ENCODE peak calls at places on chromosomes 5 and 9, in four cellular contexts. D, R, G and X are unnamed samples.

GRCh38 chr5:62306494-62307363 is 723 bp downstream of the KIF2A start:
- DNase-seq in D (no peak), R (no peak), G (peak), X (no peak)

GRCh38 chr9:35996358-35996970 is 38.5 kb upstream of the OR2S2 start:
- DNase-seq in D (no peak), R (no peak), G (no peak), X (no peak)

GRCh38 chr5:132688536-132689409 is 15.0 kb downstream of the IL4 start:
- DNase-seq in R (no peak), D (no peak), G (no peak), X (no peak)

GRCh38 chr5:139481122-139481533 is 1.4 kb downstream of the STING1 start:
- DNase-seq in D (no peak), R (no peak), G (peak), X (no peak)

GRCh38 chr5:115418788-115419187 is 122.3 kb upstream of the CCDC112 start:
- DNase-seq in R (no peak), G (no peak), D (no peak), X (no peak)

GRCh38 chr5:82748688-82749091 is 328.5 kb downstream of the TMEM167A start:
- DNase-seq in G (no peak), R (no peak), D (no peak), X (no peak)

GRCh38 chr5:142432369-142432863 is 107.6 kb upstream of the SPRY4 start:
- DNase-seq in G (no peak), R (no peak), D (no peak), X (no peak)

GRCh38 chr5:73137575-73138530 is 17.5 kb downstream of the TMEM171 start:
- DNase-seq in G (no peak), D (no peak), R (no peak), X (no peak)

GRCh38 chr5:103218164-103218563 is 40.4 kb upstream of the MACIR start:
- DNase-seq in D (no peak), R (peak), G (no peak), X (no peak)

GRCh38 chr5:81852277-81853004 is 101.5 kb upstream of the SSBP2 start:
- DNase-seq in G (peak), R (no peak), D (peak), X (no peak)

GRCh38 chr9:126616521-126616976 is 2.8 kb downstream of the LMX1B start:
- DNase-seq in R (no peak), G (no peak), D (no peak), X (no peak)

GRCh38 chr9:81351166-81351565 is 338.2 kb downstream of the TLE1 start:
- DNase-seq in R (no peak), D (no peak), G (no peak), X (no peak)

GRCh38 chr5:171395042-171395441 is 7.4 kb downstream of the NPM1 start:
- DNase-seq in G (no peak), D (no peak), R (no peak), X (no peak)

GRCh38 chr9:4553951-4554381 is 63.7 kb downstream of the SLC1A1 start:
- DNase-seq in R (no peak), G (no peak), D (no peak), X (no peak)

GRCh38 chr9:69895185-69895584 is 74.6 kb downstream of the CFAP95 start:
- DNase-seq in R (no peak), D (no peak), G (no peak), X (no peak)

GRCh38 chr5:136208946-136209345 is 16.0 kb upstream of the SMIM32 start:
- DNase-seq in R (no peak), D (no peak), G (no peak), X (no peak)

GRCh38 chr9:96777539-96777864 is 385 bp downstream of the ZNF510 start:
- DNase-seq in R (no peak), D (no peak), G (no peak), X (no peak)

GRCh38 chr5:164148292-164148691 is 642.9 kb downstream of the MAT2B start:
- DNase-seq in D (no peak), G (no peak), R (no peak), X (no peak)

GRCh38 chr5:10729320-10730133 is 31.5 kb downstream of the DAP start:
- DNase-seq in G (no peak), R (no peak), D (no peak), X (no peak)

GRCh38 chr5:110751902-110752762 is 13.3 kb downstream of the SLC25A46 start:
- DNase-seq in G (no peak), D (no peak), R (no peak), X (no peak)

GRCh38 chr5:34762321-34762871 is 76.6 kb upstream of the TTC23L start:
- DNase-seq in G (no peak), D (no peak), R (no peak), X (no peak)

GRCh38 chr9:137301086-137301947 is 754 bp downstream of the NRARP start:
- DNase-seq in D (peak), R (no peak), G (peak), X (no peak)

GRCh38 chr9:97845130-97845529 is 7.9 kb upstream of the FOXE1 start:
- DNase-seq in D (no peak), G (no peak), R (no peak), X (no peak)

GRCh38 chr5:176470539-176470938 is 22.4 kb downstream of the FAF2 start:
- DNase-seq in R (no peak), D (no peak), G (no peak), X (no peak)

GRCh38 chr5:26553079-26553478 is 485.3 kb downstream of the CDH9 start:
- DNase-seq in D (no peak), G (no peak), R (no peak), X (peak)

GRCh38 chr5:10461904-10462542 is 20.3 kb downstream of the ROPN1L start:
- DNase-seq in R (no peak), G (no peak), D (no peak), X (no peak)

GRCh38 chr9:118992813-118993747 is 376.2 kb downstream of the BRINP1 start:
- DNase-seq in D (no peak), R (no peak), G (no peak), X (no peak)

GRCh38 chr9:121023064-121023463 is 27.0 kb downstream of the C5 start:
- DNase-seq in D (peak), R (peak), G (peak), X (no peak)

GRCh38 chr5:107217721-107218130 is 453.0 kb downstream of the EFNA5 start:
- DNase-seq in D (peak), R (no peak), G (no peak), X (no peak)

GRCh38 chr5:6819521-6819920 is 106.3 kb downstream of the TENT4A start:
- DNase-seq in G (no peak), R (no peak), D (no peak), X (no peak)

GRCh38 chr9:131619680-131620079 is 74.4 kb downstream of the PRRT1B start:
- DNase-seq in D (no peak), R (no peak), G (no peak), X (no peak)

GRCh38 chr9:127755558-127756060 is 20.5 kb upstream of the TOR2A start:
- DNase-seq in R (no peak), G (no peak), D (no peak), X (no peak)

GRCh38 chr9:76691761-76692313 is 72.4 kb upstream of the PCA3 start:
- DNase-seq in G (no peak), D (no peak), R (no peak), X (no peak)
- H3K4me3 ChIP-seq in G (no peak), D (no peak), R (no peak), X (peak)

GRCh38 chr9:108835831-108836230 is 20.0 kb downstream of the ACTL7B start:
- DNase-seq in D (no peak), G (no peak), R (no peak), X (no peak)
- TF ChIP-seq TCF7L2 in D (no peak), G (no peak), R (no peak), X (no peak)

GRCh38 chr5:1484416-1485319 is 39.1 kb downstream of the LPCAT1 start:
- DNase-seq in D (no peak), R (no peak), G (no peak), X (no peak)
- TF ChIP-seq POLR2AphosphoS5 in D (no peak), R (no peak), G (no peak), X (no peak)

GRCh38 chr5:128535225-128535624 is 2.8 kb downstream of the FBN2 start:
- DNase-seq in R (no peak), D (no peak), G (no peak), X (no peak)
- H3K4me3 ChIP-seq in R (no peak), D (no peak), G (no peak), X (no peak)

GRCh38 chr5:177958696-177959095 is 37.3 kb downstream of the PROP1 start:
- DNase-seq in D (no peak), R (no peak), G (no peak), X (no peak)

GRCh38 chr5:177964471-177964870 is 31.6 kb downstream of the PROP1 start:
- DNase-seq in G (no peak), D (no peak), R (no peak), X (no peak)

GRCh38 chr5:177963966-177964365 is 32.1 kb downstream of the PROP1 start:
- DNase-seq in R (no peak), D (no peak), G (peak), X (no peak)

GRCh38 chr5:177957241-177957640 is 38.8 kb downstream of the PROP1 start:
- DNase-seq in R (no peak), D (no peak), G (no peak), X (no peak)

DNA sequence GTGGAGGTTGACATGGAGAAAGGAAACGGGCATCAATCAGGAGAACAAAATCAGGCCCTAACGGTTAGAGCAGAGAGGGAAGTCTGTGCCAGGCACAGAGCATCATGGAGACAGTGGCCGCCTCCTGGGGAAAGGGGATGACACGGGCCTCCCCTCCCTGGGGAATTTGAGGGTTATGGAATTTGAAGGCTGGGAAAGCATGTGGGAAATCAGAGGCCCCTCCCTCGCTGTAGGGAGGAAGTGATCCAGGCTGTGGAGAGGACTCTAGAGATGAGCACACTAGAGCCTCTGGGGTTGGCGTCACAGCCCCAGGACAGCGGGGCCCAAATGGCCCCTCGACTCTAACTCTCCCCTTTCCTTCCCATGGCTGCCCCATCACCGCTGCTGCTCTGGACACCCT is 36.7 kb downstream of the PROP1 start:
- DNase-seq in R (no peak), G (no peak), D (no peak), X (no peak)
- TF ChIP-seq TCF7L2 in R (no peak), G (no peak), D (no peak), X (no peak)

GRCh38 chr5:138352722-138353549 is 451 bp downstream of the KDM3B start:
- DNase-seq in G (peak), D (no peak), R (peak), X (no peak)
- TF ChIP-seq POLR2AphosphoS5 in G (peak), D (peak), R (peak), X (peak)

DNA sequence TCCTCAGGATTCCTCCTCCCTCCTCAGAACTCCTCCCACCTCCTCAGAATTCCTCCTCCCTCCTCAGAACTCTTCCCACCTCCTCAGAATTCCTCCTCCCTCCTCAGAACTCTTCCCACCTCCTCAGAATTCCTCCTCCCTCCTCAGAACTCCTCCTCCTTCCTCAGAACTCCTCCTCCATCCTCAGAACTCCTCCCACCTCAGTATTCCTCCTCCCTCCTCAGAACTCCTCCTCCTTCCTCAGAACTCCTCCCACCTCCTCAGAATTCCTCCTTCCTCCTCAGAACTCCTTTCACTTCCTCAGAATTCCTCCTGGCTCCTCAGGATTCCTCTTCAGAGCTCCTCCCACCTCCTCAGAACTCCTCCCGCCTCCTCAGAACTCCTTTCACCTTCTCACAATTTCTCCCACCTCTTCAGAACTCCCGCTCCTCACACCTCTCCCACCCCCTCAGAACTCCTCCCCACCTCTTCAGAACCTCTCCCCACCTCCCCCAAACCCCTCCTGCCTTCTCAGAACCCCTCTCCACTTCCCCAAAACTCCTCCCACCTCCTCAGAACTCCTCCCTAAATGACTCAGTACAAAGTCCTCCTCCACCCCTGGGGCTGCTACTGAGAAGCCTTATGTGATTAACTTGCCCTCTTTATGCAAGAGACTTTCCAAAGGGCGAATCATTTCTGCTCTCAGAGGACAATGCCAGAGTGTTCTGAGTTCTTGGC is 23.2 kb downstream of the SLC46A2 start:
- DNase-seq in D (peak), R (peak), G (peak), X (no peak)
- H3K4me3 ChIP-seq in D (peak), R (no peak), G (peak), X (no peak)